ENCODE peak calls at places on chromosomes 4 and X, in five cellular contexts. One of them, this sample, is unnamed.

GRCh38 chrX:84873176-84873575 is 130.5 kb upstream of the APOOL start:
- DNase-seq in choroid plexus epithelial cell: no peak
- DNase-seq in B cell: no peak
- DNase-seq in HCT116: no peak
- DNase-seq in astrocyte: no peak
- DNase-seq in this sample: no peak

GRCh38 chr4:21697583-21697982 is 251.0 kb downstream of the KCNIP4 start:
- DNase-seq in astrocyte: peak
- DNase-seq in choroid plexus epithelial cell: peak
- DNase-seq in HCT116: peak
- DNase-seq in B cell: no peak
- DNase-seq in this sample: peak

GRCh38 chr4:3483471-3483921 is 20.4 kb downstream of the DOK7 start:
- DNase-seq in choroid plexus epithelial cell: no peak
- DNase-seq in astrocyte: peak
- DNase-seq in HCT116: no peak
- DNase-seq in B cell: no peak
- DNase-seq in this sample: no peak

GRCh38 chr4:113849771-113850170 is 88.2 kb upstream of the CAMK2D start:
- DNase-seq in B cell: no peak
- DNase-seq in HCT116: no peak
- DNase-seq in astrocyte: peak
- DNase-seq in choroid plexus epithelial cell: peak
- DNase-seq in this sample: no peak

GRCh38 chrX:54044126-54044876 is at the start of gene PHF8:
- DNase-seq in B cell: peak
- DNase-seq in choroid plexus epithelial cell: peak
- DNase-seq in astrocyte: peak
- DNase-seq in HCT116: peak
- DNase-seq in this sample: peak

GRCh38 chrX:130878350-130879341 is 24.4 kb downstream of the ENOX2 start:
- DNase-seq in B cell: no peak
- DNase-seq in astrocyte: peak
- DNase-seq in choroid plexus epithelial cell: peak
- DNase-seq in HCT116: peak
- DNase-seq in this sample: no peak

GRCh38 chrX:55167124-55167523 is 53.0 kb upstream of the PAGE5 start:
- DNase-seq in B cell: no peak
- DNase-seq in HCT116: peak
- DNase-seq in choroid plexus epithelial cell: no peak
- DNase-seq in astrocyte: no peak
- DNase-seq in this sample: no peak

GRCh38 chr4:5018096-5018495 is 1.2 kb downstream of the CYTL1 start:
- DNase-seq in B cell: no peak
- DNase-seq in choroid plexus epithelial cell: peak
- DNase-seq in astrocyte: no peak
- DNase-seq in HCT116: no peak
- DNase-seq in this sample: no peak

GRCh38 chr4:7653510-7654414 is 219.0 kb upstream of the PSAPL1 start:
- DNase-seq in B cell: no peak
- DNase-seq in HCT116: no peak
- DNase-seq in astrocyte: no peak
- DNase-seq in choroid plexus epithelial cell: peak
- DNase-seq in this sample: no peak
- TF ChIP-seq CTCF in B cell: no peak
- TF ChIP-seq CTCF in HCT116: no peak
- TF ChIP-seq CTCF in astrocyte: peak
- TF ChIP-seq CTCF in choroid plexus epithelial cell: peak
- TF ChIP-seq CTCF in this sample: no peak

GRCh38 chr4:6779667-6780565 is 2.6 kb upstream of the KIAA0232 start:
- DNase-seq in B cell: no peak
- DNase-seq in astrocyte: no peak
- DNase-seq in choroid plexus epithelial cell: peak
- DNase-seq in HCT116: no peak
- DNase-seq in this sample: no peak
- TF ChIP-seq CTCF in B cell: no peak
- TF ChIP-seq CTCF in astrocyte: no peak
- TF ChIP-seq CTCF in choroid plexus epithelial cell: no peak
- TF ChIP-seq CTCF in HCT116: no peak
- TF ChIP-seq CTCF in this sample: no peak

GRCh38 chr4:74671074-74671698 is 123.1 kb downstream of the BTC start:
- DNase-seq in choroid plexus epithelial cell: peak
- DNase-seq in HCT116: peak
- DNase-seq in astrocyte: peak
- DNase-seq in B cell: no peak
- DNase-seq in this sample: peak
- TF ChIP-seq CTCF in choroid plexus epithelial cell: peak
- TF ChIP-seq CTCF in HCT116: peak
- TF ChIP-seq CTCF in astrocyte: peak
- TF ChIP-seq CTCF in B cell: peak
- TF ChIP-seq CTCF in this sample: peak

DNA sequence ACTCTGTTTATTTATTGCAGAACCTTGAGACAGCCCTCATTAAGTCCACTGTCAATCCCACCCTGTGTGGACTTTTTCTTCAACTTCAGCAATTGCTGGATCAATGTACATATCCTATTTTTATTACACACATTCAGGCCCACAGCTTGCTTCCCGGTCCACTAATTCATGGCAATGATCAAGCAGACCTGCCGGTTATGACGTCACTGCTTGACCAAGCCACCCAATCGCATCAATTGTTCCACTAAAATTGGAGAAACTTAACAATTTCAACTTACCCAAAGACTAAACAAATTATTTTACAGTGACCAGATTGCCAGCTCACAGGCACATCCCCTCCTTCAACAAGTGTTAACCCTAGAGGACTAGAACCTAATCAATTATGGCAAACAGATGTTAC is 240.4 kb upstream of the MAGEB18 start:
- DNase-seq in B cell: no peak
- DNase-seq in choroid plexus epithelial cell: no peak
- DNase-seq in astrocyte: no peak
- DNase-seq in HCT116: no peak
- DNase-seq in this sample: no peak
- TF ChIP-seq CTCF in B cell: no peak
- TF ChIP-seq CTCF in choroid plexus epithelial cell: no peak
- TF ChIP-seq CTCF in astrocyte: no peak
- TF ChIP-seq CTCF in HCT116: no peak
- TF ChIP-seq CTCF in this sample: no peak

GRCh38 chrX:148947399-148948025 is 447.1 kb downstream of the AFF2 start:
- DNase-seq in astrocyte: no peak
- DNase-seq in choroid plexus epithelial cell: peak
- DNase-seq in HCT116: no peak
- DNase-seq in B cell: no peak
- DNase-seq in this sample: no peak
- TF ChIP-seq CTCF in astrocyte: no peak
- TF ChIP-seq CTCF in choroid plexus epithelial cell: peak
- TF ChIP-seq CTCF in HCT116: no peak
- TF ChIP-seq CTCF in B cell: no peak
- TF ChIP-seq CTCF in this sample: peak

This sample was measured in neural crest cell.